ENCODE peak calls at places on chromosome 11, in four cellular contexts. C is K562, T is HepG2, B is GM12878. Q is an unnamed sample.

GRCh38 chr11:32056445-32056844 is 34.4 kb upstream of the RCN1 start:
- DNase-seq in C (no peak), T (no peak), B (no peak), Q (no peak)

GRCh38 chr11:37712246-37712645 is 1114.2 kb upstream of the RAG2 start:
- DNase-seq in C (no peak), T (no peak), B (no peak), Q (no peak)

GRCh38 chr11:23974046-23974445 is 522.8 kb upstream of the LUZP2 start:
- DNase-seq in C (no peak), T (no peak), B (no peak), Q (no peak)

GRCh38 chr11:15607361-15608036 is 492.8 kb downstream of the INSC start:
- DNase-seq in C (no peak), T (no peak), B (no peak), Q (no peak)

GRCh38 chr11:65872555-65873279 is at the start of gene EFEMP2:
- DNase-seq in C (no peak), T (no peak), B (no peak), Q (no peak)

GRCh38 chr11:8267831-8268529 is 4.3 kb upstream of the LMO1 start:
- DNase-seq in C (no peak), T (no peak), B (no peak), Q (peak; percentile 43)

GRCh38 chr11:36480833-36481232 is 29.2 kb downstream of the TRAF6 start:
- DNase-seq in C (no peak), T (no peak), B (no peak), Q (no peak)

GRCh38 chr11:41309111-41309522 is 150.3 kb downstream of the LRRC4C start:
- DNase-seq in C (no peak), T (no peak), B (peak; percentile 60), Q (no peak)

GRCh38 chr11:124167852-124168251 is 15.3 kb upstream of the OR10D3 start:
- DNase-seq in C (no peak), T (no peak), B (no peak), Q (no peak)

GRCh38 chr11:10162222-10162621 is 131.8 kb downstream of the SBF2 start:
- DNase-seq in C (no peak), T (no peak), B (no peak), Q (no peak)

GRCh38 chr11:71996946-71997345 is 1.8 kb upstream of the IL18BP start:
- DNase-seq in C (no peak), T (no peak), B (no peak), Q (no peak)

GRCh38 chr11:66443602-66444001 is 5.0 kb upstream of the MRPL11 start:
- DNase-seq in C (no peak), T (no peak), B (no peak), Q (no peak)

GRCh38 chr11:122267602-122268001 is 151.6 kb upstream of the BLID start:
- DNase-seq in C (no peak), T (no peak), B (no peak), Q (no peak)

GRCh38 chr11:116867619-116868018 is 30.2 kb upstream of the APOA1 start:
- DNase-seq in C (no peak), T (no peak), B (no peak), Q (no peak)

GRCh38 chr11:34150494-34151151 is 45.2 kb downstream of the NAT10 start:
- DNase-seq in C (no peak), T (no peak), B (no peak), Q (no peak)

GRCh38 chr11:100978442-100978841 is 151.2 kb downstream of the PGR start:
- DNase-seq in C (no peak), T (no peak), B (no peak), Q (peak; percentile 17)

DNA sequence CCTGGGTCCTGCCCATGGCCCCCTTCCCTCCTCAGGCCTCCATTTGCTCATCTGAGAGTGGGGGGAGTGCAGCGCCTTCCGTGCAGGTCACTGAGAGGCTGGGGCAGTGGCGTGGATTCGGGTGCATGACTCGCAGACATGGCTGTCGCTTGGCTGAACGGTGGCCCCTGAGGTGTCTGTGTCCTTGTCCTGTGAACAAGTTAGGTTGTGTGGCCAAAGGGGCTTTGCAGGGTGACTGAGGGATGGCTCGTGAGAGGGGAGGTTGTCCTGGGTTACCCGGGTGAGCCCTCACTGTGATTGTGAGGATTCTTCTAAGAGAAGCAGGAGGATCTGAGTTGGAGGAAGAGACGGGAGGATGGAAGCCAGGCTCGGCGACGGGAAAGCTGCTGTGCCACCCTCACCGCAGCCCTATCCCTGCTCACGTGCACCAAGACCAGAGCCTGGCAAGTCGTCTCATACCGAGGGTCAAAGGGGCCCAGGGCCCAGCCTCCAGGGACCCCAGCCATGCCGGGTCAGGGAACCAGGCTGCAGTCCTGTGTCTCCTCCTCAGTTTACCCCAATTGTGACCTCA is 79.1 kb downstream of the KCNQ1 start:
- DNase-seq in C (no peak), T (no peak), B (no peak), Q (peak; percentile 8)
- TF ChIP-seq ETV6 in C (no peak), T (no peak), B (no peak), Q (no peak)

GRCh38 chr11:126375726-126376125 is 20.2 kb downstream of the ST3GAL4 start:
- DNase-seq in C (no peak), T (no peak), B (no peak), Q (no peak)
- TF ChIP-seq ETV6 in C (no peak), T (no peak), B (no peak), Q (no peak)

DNA sequence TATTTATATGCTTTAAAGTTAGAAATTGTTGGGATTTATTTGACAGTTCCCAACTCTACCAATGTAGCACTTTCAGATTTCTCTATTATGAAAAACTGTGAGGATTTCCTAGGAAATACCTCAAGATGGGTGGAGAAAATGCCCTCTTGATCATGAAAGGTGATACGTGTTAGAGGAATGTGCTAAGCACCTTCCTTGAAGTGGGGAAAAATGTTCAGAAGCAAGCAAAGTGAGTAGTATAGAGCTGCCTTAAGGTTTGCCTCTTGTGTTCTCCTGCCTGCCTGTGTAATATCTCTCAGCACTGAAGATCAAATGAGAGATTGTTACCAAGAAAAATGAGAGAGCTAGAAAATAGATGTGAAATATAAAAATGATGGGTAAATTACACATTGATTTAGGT is 58.2 kb downstream of the YAP1 start:
- DNase-seq in C (no peak), T (no peak), B (no peak), Q (no peak)
- TF ChIP-seq ETV6 in C (no peak), T (no peak), B (no peak), Q (no peak)

GRCh38 chr11:74391193-74391592 is 7.0 kb downstream of the PGM2L1 start:
- DNase-seq in C (no peak), T (no peak), B (no peak), Q (no peak)

GRCh38 chr11:74390697-74391096 is 7.5 kb downstream of the PGM2L1 start:
- DNase-seq in C (no peak), T (no peak), B (no peak), Q (no peak)

GRCh38 chr11:74384641-74385040 is 13.6 kb downstream of the PGM2L1 start:
- DNase-seq in C (no peak), T (peak; percentile 33), B (no peak), Q (no peak)

GRCh38 chr11:74388678-74389327 is 9.4 kb downstream of the PGM2L1 start:
- DNase-seq in C (peak; percentile 40), T (peak; percentile 42), B (peak; percentile 8), Q (no peak)
- TF ChIP-seq ETV6 in C (no peak), T (no peak), B (no peak), Q (no peak)

DNA sequence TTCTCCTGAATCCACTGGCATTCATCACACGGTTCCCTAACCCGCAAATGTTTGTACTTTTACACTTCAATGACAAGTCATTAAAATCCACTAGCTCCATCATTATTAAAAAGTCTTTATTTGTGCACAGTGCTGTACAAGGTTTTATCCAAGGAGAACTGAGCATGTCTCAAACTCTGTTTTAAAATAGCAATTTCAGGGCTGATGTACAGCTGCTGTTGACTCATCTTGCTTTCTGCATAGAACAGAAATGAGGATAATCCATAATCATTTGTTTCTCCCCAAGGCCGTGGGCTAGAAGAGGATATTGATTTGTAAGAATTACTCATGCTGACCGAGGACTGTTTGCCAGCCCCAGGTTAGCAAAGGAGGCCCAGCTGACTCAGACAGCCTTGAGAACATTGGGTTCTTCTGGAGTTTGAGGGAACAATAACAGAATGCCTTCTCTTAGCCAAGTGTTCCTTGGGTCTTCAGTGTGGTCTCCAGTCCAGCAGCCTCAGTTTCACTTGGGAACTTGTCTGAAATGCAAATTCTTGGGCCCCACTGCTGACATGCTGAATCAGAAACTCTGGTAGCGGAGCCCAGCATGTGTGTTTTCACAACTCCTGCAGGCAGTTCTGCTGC is 91.9 kb downstream of the ZC3H12C start:
- DNase-seq in C (no peak), T (peak; percentile 14), B (no peak), Q (no peak)
- TF ChIP-seq ETV6 in C (no peak), T (no peak), B (no peak), Q (no peak)

GRCh38 chr11:27427183-27427980 is 45.2 kb downstream of the LGR4 start:
- DNase-seq in C (no peak), T (no peak), B (no peak), Q (no peak)
- TF ChIP-seq ETV6 in C (no peak), T (no peak), B (no peak), Q (no peak)

GRCh38 chr11:118142809-118143208 is 9.8 kb downstream of the SCN4B start:
- DNase-seq in C (no peak), T (no peak), B (no peak), Q (no peak)
- TF ChIP-seq ETV6 in C (no peak), T (no peak), B (no peak), Q (no peak)

GRCh38 chr11:44708523-44709280 is 18.1 kb upstream of the TSPAN18 start:
- DNase-seq in C (no peak), T (no peak), B (no peak), Q (no peak)

GRCh38 chr11:44711113-44711512 is 15.6 kb upstream of the TSPAN18 start:
- DNase-seq in C (no peak), T (no peak), B (no peak), Q (peak; percentile 55)

GRCh38 chr11:44709966-44710365 is 16.8 kb upstream of the TSPAN18 start:
- DNase-seq in C (no peak), T (no peak), B (no peak), Q (no peak)

GRCh38 chr11:44708063-44708462 is 18.7 kb upstream of the TSPAN18 start:
- DNase-seq in C (no peak), T (no peak), B (no peak), Q (no peak)

DNA sequence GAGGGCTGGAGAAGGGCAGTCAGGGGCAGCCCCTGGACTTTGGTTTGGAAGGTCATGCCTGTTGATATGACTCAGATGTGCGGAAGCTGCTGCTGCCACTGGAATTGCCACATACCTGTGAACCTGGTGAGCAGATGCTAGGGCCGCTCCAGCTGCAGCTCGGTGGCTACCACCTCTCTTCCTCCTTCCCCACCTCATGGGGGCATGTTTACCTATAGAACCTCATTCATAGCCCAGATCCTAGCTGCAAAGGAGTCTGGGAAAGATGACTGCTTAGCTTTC is 17.5 kb upstream of the TSPAN18 start:
- DNase-seq in C (no peak), T (peak; percentile 74), B (no peak), Q (no peak)
- TF ChIP-seq ETV6 in C (no peak), T (no peak), B (no peak), Q (no peak)

GRCh38 chr11:61080986-61081590 is 21.2 kb upstream of the CD5 start:
- DNase-seq in C (no peak), T (no peak), B (no peak), Q (no peak)

GRCh38 chr11:61082161-61082870 is 20.0 kb upstream of the CD5 start:
- DNase-seq in C (no peak), T (no peak), B (no peak), Q (no peak)

GRCh38 chr11:61080526-61080925 is 21.8 kb upstream of the CD5 start:
- DNase-seq in C (no peak), T (no peak), B (no peak), Q (no peak)

GRCh38 chr11:61083601-61084147 is 18.6 kb upstream of the CD5 start:
- DNase-seq in C (no peak), T (no peak), B (no peak), Q (no peak)

GRCh38 chr11:61082931-61083531 is 19.3 kb upstream of the CD5 start:
- DNase-seq in C (no peak), T (no peak), B (no peak), Q (no peak)
- TF ChIP-seq ETV6 in C (no peak), T (no peak), B (no peak), Q (no peak)

Q was measured in WTC11.